ENCODE peak calls at places on chromosomes 13 and 19, in nine cellular contexts. One of them, this sample, is unnamed.

GRCh38 chr13:87674143-87674772 is 3.1 kb downstream of the SLITRK5 start:
- DNase-seq in MCF 10A: no peak
- DNase-seq in MV-4-11: no peak
- DNase-seq in foreskin fibroblast: no peak
- DNase-seq in effector CD4-positive, alpha-beta T cell: no peak
- DNase-seq in uterus: no peak
- DNase-seq in HS-27A: no peak
- DNase-seq in left ventricle myocardium inferior: no peak
- DNase-seq in HEK293T: peak; percentile 41
- DNase-seq in this sample: no peak

GRCh38 chr13:51349016-51349415 is 9.5 kb downstream of the SERPINE3 start:
- DNase-seq in MV-4-11: no peak
- DNase-seq in left ventricle myocardium inferior: no peak
- DNase-seq in foreskin fibroblast: no peak
- DNase-seq in HEK293T: no peak
- DNase-seq in MCF 10A: no peak
- DNase-seq in effector CD4-positive, alpha-beta T cell: no peak
- DNase-seq in HS-27A: no peak
- DNase-seq in uterus: no peak
- DNase-seq in this sample: no peak

GRCh38 chr19:44839272-44839671 is 6.8 kb upstream of the NECTIN2 start:
- DNase-seq in HS-27A: no peak
- DNase-seq in MCF 10A: no peak
- DNase-seq in uterus: no peak
- DNase-seq in HEK293T: no peak
- DNase-seq in MV-4-11: no peak
- DNase-seq in foreskin fibroblast: no peak
- DNase-seq in effector CD4-positive, alpha-beta T cell: no peak
- DNase-seq in left ventricle myocardium inferior: no peak
- DNase-seq in this sample: no peak

GRCh38 chr19:45729774-45730388 is 815 bp downstream of the FBXO46 start:
- DNase-seq in foreskin fibroblast: peak; percentile 28
- DNase-seq in HS-27A: no peak
- DNase-seq in MCF 10A: peak; percentile 65
- DNase-seq in HEK293T: no peak
- DNase-seq in left ventricle myocardium inferior: no peak
- DNase-seq in MV-4-11: no peak
- DNase-seq in uterus: no peak
- DNase-seq in effector CD4-positive, alpha-beta T cell: no peak
- DNase-seq in this sample: no peak

GRCh38 chr19:9885077-9885552 is 50.0 kb downstream of the PIN1 start:
- DNase-seq in MV-4-11: no peak
- DNase-seq in MCF 10A: peak; percentile 11
- DNase-seq in HEK293T: peak; percentile 45
- DNase-seq in foreskin fibroblast: peak; percentile 59
- DNase-seq in left ventricle myocardium inferior: peak; percentile 41
- DNase-seq in HS-27A: no peak
- DNase-seq in uterus: peak; percentile 39
- DNase-seq in effector CD4-positive, alpha-beta T cell: no peak
- DNase-seq in this sample: no peak

GRCh38 chr13:49669735-49670309 is 21.5 kb downstream of the EBPL start:
- DNase-seq in uterus: peak; percentile 56
- DNase-seq in foreskin fibroblast: peak; percentile 83
- DNase-seq in MCF 10A: peak; percentile 73
- DNase-seq in effector CD4-positive, alpha-beta T cell: no peak
- DNase-seq in HEK293T: peak; percentile 75
- DNase-seq in HS-27A: no peak
- DNase-seq in left ventricle myocardium inferior: no peak
- DNase-seq in MV-4-11: peak; percentile 36
- DNase-seq in this sample: no peak

GRCh38 chr19:49331616-49332055 is 3.6 kb upstream of the CD37 start:
- DNase-seq in HEK293T: peak; percentile 70
- DNase-seq in MV-4-11: peak; percentile 88
- DNase-seq in foreskin fibroblast: peak; percentile 64
- DNase-seq in MCF 10A: peak; percentile 76
- DNase-seq in HS-27A: no peak
- DNase-seq in uterus: no peak
- DNase-seq in left ventricle myocardium inferior: no peak
- DNase-seq in effector CD4-positive, alpha-beta T cell: peak; percentile 48
- DNase-seq in this sample: peak; percentile 68

GRCh38 chr13:62847520-62847919 is 1431.9 kb upstream of the PCDH20 start:
- DNase-seq in MV-4-11: no peak
- DNase-seq in uterus: no peak
- DNase-seq in foreskin fibroblast: no peak
- DNase-seq in effector CD4-positive, alpha-beta T cell: no peak
- DNase-seq in left ventricle myocardium inferior: no peak
- DNase-seq in HS-27A: no peak
- DNase-seq in MCF 10A: no peak
- DNase-seq in HEK293T: peak; percentile 62
- DNase-seq in this sample: no peak

GRCh38 chr19:49506575-49507105 is 5.8 kb upstream of the FCGRT start:
- DNase-seq in MV-4-11: peak; percentile 88
- DNase-seq in uterus: no peak
- DNase-seq in left ventricle myocardium inferior: peak; percentile 43
- DNase-seq in HS-27A: no peak
- DNase-seq in HEK293T: peak; percentile 79
- DNase-seq in MCF 10A: peak; percentile 75
- DNase-seq in effector CD4-positive, alpha-beta T cell: peak; percentile 74
- DNase-seq in foreskin fibroblast: peak; percentile 67
- DNase-seq in this sample: peak; percentile 72

GRCh38 chr19:50413096-50413495 is 5.6 kb upstream of the SPIB start:
- DNase-seq in left ventricle myocardium inferior: no peak
- DNase-seq in effector CD4-positive, alpha-beta T cell: no peak
- DNase-seq in HS-27A: no peak
- DNase-seq in MV-4-11: no peak
- DNase-seq in HEK293T: no peak
- DNase-seq in uterus: no peak
- DNase-seq in foreskin fibroblast: no peak
- DNase-seq in MCF 10A: no peak
- DNase-seq in this sample: no peak

GRCh38 chr19:48501446-48501960 is 10.1 kb downstream of the LMTK3 start:
- DNase-seq in effector CD4-positive, alpha-beta T cell: peak; percentile 39
- DNase-seq in HEK293T: peak; percentile 68
- DNase-seq in uterus: no peak
- DNase-seq in MV-4-11: peak; percentile 72
- DNase-seq in foreskin fibroblast: no peak
- DNase-seq in HS-27A: no peak
- DNase-seq in left ventricle myocardium inferior: no peak
- DNase-seq in MCF 10A: peak; percentile 96
- DNase-seq in this sample: peak; percentile 66

GRCh38 chr19:46265217-46265828 is 31.5 kb upstream of the HIF3A start:
- DNase-seq in MCF 10A: peak; percentile 90
- DNase-seq in uterus: peak; percentile 74
- DNase-seq in left ventricle myocardium inferior: no peak
- DNase-seq in effector CD4-positive, alpha-beta T cell: peak; percentile 64
- DNase-seq in HEK293T: peak; percentile 75
- DNase-seq in foreskin fibroblast: peak; percentile 89
- DNase-seq in MV-4-11: peak; percentile 84
- DNase-seq in HS-27A: no peak
- DNase-seq in this sample: peak; percentile 65

GRCh38 chr13:20359335-20359734 is 127.2 kb upstream of the GJB6 start:
- DNase-seq in effector CD4-positive, alpha-beta T cell: no peak
- DNase-seq in HS-27A: peak; percentile 78
- DNase-seq in MCF 10A: peak; percentile 95
- DNase-seq in uterus: no peak
- DNase-seq in left ventricle myocardium inferior: no peak
- DNase-seq in foreskin fibroblast: peak; percentile 83
- DNase-seq in HEK293T: no peak
- DNase-seq in MV-4-11: peak; percentile 96
- DNase-seq in this sample: no peak

GRCh38 chr19:55930996-55931515 is 1.1 kb downstream of the NLRP13 start:
- DNase-seq in left ventricle myocardium inferior: no peak
- DNase-seq in HEK293T: no peak
- DNase-seq in MV-4-11: no peak
- DNase-seq in foreskin fibroblast: no peak
- DNase-seq in effector CD4-positive, alpha-beta T cell: no peak
- DNase-seq in HS-27A: no peak
- DNase-seq in uterus: no peak
- DNase-seq in MCF 10A: no peak
- DNase-seq in this sample: no peak

This sample was measured in central memory CD4-positive, alpha-beta T cell.